ENCODE peak calls at places on chromosomes 13 and 19, in six cellular contexts. J is upper lobe of right lung, P is suprapubic skin, N is ovary, I is lung, H is GM23338. E is an unnamed sample.

GRCh38 chr19:48338802-48339660 is 13.7 kb downstream of the EMP3 start:
- DNase-seq in J (no peak), P (no peak), N (no peak), I (no peak), H (no peak), E (no peak)

GRCh38 chr19:19866599-19867248 is 1.0 kb downstream of the ZNF253 start:
- DNase-seq in J (peak; percentile 63), P (no peak), N (peak; percentile 28), I (peak; percentile 34), H (peak; percentile 95), E (no peak)

GRCh38 chr19:36196249-36196648 is 18.2 kb downstream of the ZNF565 start:
- DNase-seq in J (no peak), P (no peak), N (no peak), I (no peak), H (no peak), E (no peak)

GRCh38 chr19:34867631-34868030 is 59.1 kb upstream of the ZNF30 start:
- DNase-seq in J (no peak), P (no peak), N (no peak), I (no peak), H (no peak), E (no peak)

GRCh38 chr19:39499082-39499642 is 415 bp downstream of the DLL3 start:
- DNase-seq in J (no peak), P (no peak), N (no peak), I (no peak), H (peak; percentile 65), E (no peak)

GRCh38 chr13:85798999-85799646 is at the start of gene SLITRK6:
- DNase-seq in J (no peak), P (no peak), N (no peak), I (no peak), H (peak; percentile 75), E (peak; percentile 98)

GRCh38 chr13:114303700-114304327 is 10.5 kb upstream of the CHAMP1 start:
- DNase-seq in J (no peak), P (no peak), N (no peak), I (no peak), H (no peak), E (no peak)

GRCh38 chr13:79776538-79776937 is 295.6 kb downstream of the NDFIP2 start:
- DNase-seq in J (no peak), P (no peak), N (no peak), I (no peak), H (no peak), E (peak; percentile 15)

GRCh38 chr13:53250272-53250875 is 221.8 kb downstream of the OLFM4 start:
- DNase-seq in J (no peak), P (no peak), N (no peak), I (no peak), H (peak; percentile 92), E (peak; percentile 73)

GRCh38 chr13:40146586-40147240 is 491.3 kb downstream of the COG6 start:
- DNase-seq in J (no peak), P (no peak), N (no peak), I (no peak), H (no peak), E (peak; percentile 31)

GRCh38 chr13:48304132-48304876 is 753 bp downstream of the RB1 start:
- DNase-seq in J (no peak), P (no peak), N (peak; percentile 37), I (no peak), H (no peak), E (peak; percentile 26)

GRCh38 chr19:29323972-29324680 is 111.2 kb upstream of the UQCRFS1 start:
- DNase-seq in J (no peak), P (peak; percentile 61), N (no peak), I (peak; percentile 22), H (no peak), E (no peak)

GRCh38 chr13:41075034-41075433 is 13.7 kb downstream of the WBP4 start:
- DNase-seq in J (no peak), P (no peak), N (no peak), I (no peak), H (peak; percentile 68), E (peak; percentile 31)

GRCh38 chr13:40116008-40116407 is 460.5 kb downstream of the COG6 start:
- DNase-seq in J (no peak), P (no peak), N (peak; percentile 51), I (no peak), H (peak; percentile 5), E (peak; percentile 92)

GRCh38 chr13:39900106-39900750 is 244.8 kb downstream of the COG6 start:
- DNase-seq in J (no peak), P (no peak), N (no peak), I (no peak), H (no peak), E (no peak)

GRCh38 chr13:33409673-33410072 is 124.1 kb upstream of the STARD13 start:
- DNase-seq in J (no peak), P (no peak), N (no peak), I (no peak), H (no peak), E (no peak)

GRCh38 chr13:59873856-59874255 is 289.9 kb downstream of the DIAPH3 start:
- DNase-seq in J (no peak), P (no peak), N (no peak), I (no peak), H (no peak), E (no peak)

GRCh38 chr19:17336872-17337674 is at the start of gene GTPBP3:
- DNase-seq in J (peak; percentile 98), P (peak; percentile 99), N (peak; percentile 93), I (peak; percentile 97), H (peak; percentile 100), E (peak; percentile 97)

GRCh38 chr19:42335971-42336370 is 10.5 kb downstream of the MEGF8 start:
- DNase-seq in J (no peak), P (no peak), N (no peak), I (no peak), H (no peak), E (no peak)

GRCh38 chr19:39341122-39341719 is 1.0 kb upstream of the SAMD4B start:
- DNase-seq in J (no peak), P (no peak), N (peak; percentile 52), I (peak; percentile 39), H (peak; percentile 58), E (no peak)

GRCh38 chr13:21696865-21697448 is 26.1 kb downstream of the FGF9 start:
- DNase-seq in J (no peak), P (no peak), N (no peak), I (no peak), H (no peak), E (peak; percentile 53)

GRCh38 chr13:48500652-48501197 is 32.2 kb downstream of the RCBTB2 start:
- DNase-seq in J (no peak), P (no peak), N (no peak), I (peak; percentile 47), H (peak; percentile 19), E (peak; percentile 96)

DNA sequence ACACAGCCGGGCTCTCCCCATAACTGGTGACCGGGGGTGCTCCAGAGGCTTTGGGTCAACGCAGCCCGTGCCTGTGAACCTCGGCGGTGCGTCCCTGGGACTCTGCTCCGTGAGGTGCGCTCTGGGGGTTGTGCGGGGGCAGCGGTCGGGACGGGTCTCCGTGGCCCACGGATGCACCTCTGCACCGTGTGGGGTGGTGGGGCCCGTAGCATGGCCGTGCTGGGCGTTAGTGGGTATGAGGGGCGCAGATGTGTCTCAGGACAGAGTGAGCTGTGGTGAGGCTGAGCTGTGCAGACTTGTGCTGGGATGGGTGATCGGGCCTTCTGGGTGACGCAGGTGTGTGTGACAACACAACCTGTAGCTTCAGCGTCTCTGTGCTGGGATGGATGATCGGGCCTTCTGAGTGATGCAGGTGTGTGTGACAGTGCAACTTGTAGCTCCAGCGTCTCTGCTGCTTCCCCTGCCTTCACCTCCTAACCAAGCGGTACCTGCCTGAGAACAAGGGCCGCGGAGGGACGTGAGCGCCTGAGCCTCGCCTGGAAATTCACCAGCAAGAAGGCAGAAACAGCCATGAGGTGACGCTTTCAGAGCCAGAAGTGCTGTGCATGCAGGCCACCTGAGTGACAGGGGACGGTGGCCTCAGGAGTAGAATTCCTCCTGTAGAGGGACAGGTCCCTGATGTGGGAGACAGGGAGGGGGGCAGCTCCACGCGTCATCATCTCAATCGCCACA is 599 bp downstream of the ZNF331 start:
- DNase-seq in J (no peak), P (no peak), N (no peak), I (no peak), H (peak; percentile 11), E (no peak)
- H3K4me3 ChIP-seq in J (peak overlapping the region; percentile 62), P (peak overlapping the region; percentile 57), N (peak overlapping the region; percentile 71), I (peak overlapping the region; percentile 82), H (peak overlapping the region; percentile 71), E (peak overlapping the region; percentile 88)

DNA sequence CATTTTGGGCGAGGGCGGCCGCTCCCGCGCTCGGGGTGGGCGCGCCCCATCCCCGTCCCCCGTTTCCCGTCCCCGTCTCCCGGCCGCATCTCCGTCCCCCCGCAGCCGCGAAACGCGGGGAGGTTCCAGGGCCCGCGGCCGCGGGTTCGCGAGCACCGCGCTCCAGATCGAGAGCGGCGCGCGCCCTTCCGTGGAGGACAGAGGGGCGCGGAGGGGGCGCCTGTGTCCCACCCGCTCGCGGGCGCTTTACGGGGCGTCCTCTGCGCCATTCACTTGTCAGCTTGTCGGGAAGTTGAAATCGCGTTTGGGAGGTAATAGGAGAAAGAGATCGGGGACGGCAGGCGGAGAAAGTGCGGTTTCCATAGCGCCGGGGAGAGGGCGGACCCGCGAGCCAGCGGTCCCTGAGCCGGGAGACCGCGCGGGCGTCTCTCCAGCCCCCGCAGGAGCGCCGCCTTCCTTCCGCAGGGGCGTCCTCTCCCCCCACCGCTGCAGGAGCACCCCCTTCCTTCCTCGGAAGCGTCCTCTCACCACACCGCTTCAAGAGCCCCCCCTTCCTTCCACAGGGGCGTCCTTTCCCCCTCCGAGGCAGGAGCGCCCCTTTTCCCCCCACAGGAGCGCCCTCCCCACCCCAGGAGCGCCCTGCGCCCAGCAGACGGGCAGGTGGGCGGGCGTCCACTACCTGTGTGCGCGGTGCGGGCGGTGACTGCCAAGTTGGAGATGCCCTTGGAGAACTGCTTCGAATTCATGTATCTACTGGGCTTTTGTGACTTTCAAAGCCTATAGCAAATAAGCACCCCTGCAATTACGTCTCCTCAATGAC is 962 bp upstream of the IRS2 start:
- DNase-seq in J (peak; percentile 80), P (peak; percentile 77), N (peak; percentile 67), I (no peak), H (peak; percentile 74), E (no peak)
- TF ChIP-seq CTCF in J (no peak), P (no peak), N (no peak), I (no peak), H (no peak), E (no peak)

DNA sequence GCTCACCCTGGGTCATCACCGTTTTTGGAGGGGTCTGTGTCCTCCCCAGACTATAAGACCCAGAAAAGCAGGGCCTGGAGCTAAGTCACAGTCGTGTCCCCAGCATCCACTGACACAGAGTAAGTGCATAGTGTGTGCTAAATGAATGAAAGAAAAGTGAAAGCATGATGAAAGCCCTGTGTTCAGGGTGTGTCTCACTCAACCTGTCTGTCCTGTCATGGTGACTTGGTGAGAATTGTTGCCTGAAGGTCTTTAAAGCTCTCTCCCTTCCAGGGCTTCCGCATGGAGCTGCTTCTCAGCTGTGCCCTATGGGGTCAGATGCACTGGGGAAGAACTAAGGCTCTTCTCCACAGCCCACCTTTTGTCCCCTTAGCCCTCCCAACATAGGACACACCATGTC is 20.5 kb upstream of the IGFL1 start:
- DNase-seq in J (no peak), P (no peak), N (no peak), I (no peak), H (no peak), E (peak; percentile 49)
- H3K4me3 ChIP-seq in J (no peak overlapping the region), P (no peak overlapping the region), N (no peak overlapping the region), I (no peak overlapping the region), H (no peak overlapping the region), E (no peak overlapping the region)

DNA sequence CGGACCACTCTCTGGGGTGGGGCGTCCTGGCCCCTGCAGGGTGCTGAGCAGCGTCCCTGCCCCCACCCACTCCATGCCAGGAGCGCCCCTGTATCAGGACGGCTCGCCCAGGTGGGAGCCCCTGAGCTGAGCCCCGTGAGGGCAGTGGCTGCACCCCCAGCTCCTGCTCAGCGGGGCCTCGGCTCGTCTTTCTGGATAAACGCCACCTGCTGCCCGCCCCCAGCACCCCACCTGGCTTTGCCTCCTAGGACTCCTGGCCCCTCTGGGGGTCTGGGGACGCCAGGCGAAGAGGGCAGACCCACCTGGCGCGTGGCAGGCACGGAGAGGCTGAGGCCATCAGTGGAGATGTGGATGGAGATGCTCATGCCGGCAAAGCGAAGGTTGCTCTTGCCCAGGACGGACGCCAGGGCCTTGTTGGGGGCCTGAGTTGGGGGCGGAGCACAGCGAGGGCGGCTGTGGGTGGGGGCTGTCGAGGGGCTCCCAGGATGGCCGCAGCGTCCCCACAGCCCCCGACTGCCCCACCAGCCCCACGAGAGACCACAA is 22.3 kb downstream of the SHC2 start:
- DNase-seq in J (no peak), P (no peak), N (no peak), I (no peak), H (no peak), E (no peak)
- TF ChIP-seq CTCF in J (no peak), P (no peak), N (no peak), I (no peak), H (no peak), E (no peak)